ENCODE peak calls at places on chromosomes 11 and 22, in eight cellular contexts. D is smooth muscle cell of the brain vasculature; I is HFF-Myc; B is astrocyte of the spinal cord; G is heart left ventricle; P is activated CD4-positive, alpha-beta T cell treated with anti-CD3 and anti-CD28 coated beads for 1 hour; L is LHCN-M2; N is GM12891. M is an unnamed sample.

GRCh38 chr11:84524422-84525051 is 1102.6 kb downstream of the DLG2 start:
- DNase-seq in L (peak; percentile 2), I (no peak), P (no peak), D (no peak), B (peak; percentile 41), G (no peak), N (no peak), M (peak; percentile 50)

GRCh38 chr11:94768602-94769511 is 701 bp downstream of the AMOTL1 start:
- DNase-seq in B (peak; percentile 46), L (no peak), D (no peak), I (no peak), P (no peak), G (peak; percentile 68), N (peak; percentile 18), M (peak; percentile 41)

GRCh38 chr22:37033605-37034430 is 14.3 kb downstream of the MPST start:
- DNase-seq in B (no peak), I (no peak), G (no peak), P (no peak), L (no peak), N (no peak), D (no peak), M (no peak)

GRCh38 chr22:20580179-20580578 is 72.8 kb downstream of the MED15 start:
- DNase-seq in N (no peak), P (no peak), I (no peak), L (no peak), B (no peak), D (no peak), G (no peak), M (no peak)

GRCh38 chr11:30960387-30960992 is 374.3 kb upstream of the MPPED2 start:
- DNase-seq in L (peak; percentile 60), N (no peak), G (no peak), P (no peak), D (no peak), B (peak; percentile 54), I (no peak), M (peak; percentile 86)

GRCh38 chr11:121721961-121722360 is 269.2 kb upstream of the SORL1-AS1 start:
- DNase-seq in L (no peak), G (no peak), I (no peak), B (no peak), D (no peak), N (no peak), P (no peak), M (no peak)

GRCh38 chr11:65381721-65382035 is 768 bp downstream of the SLC25A45 start:
- DNase-seq in I (no peak), D (no peak), N (no peak), G (peak; percentile 68), P (no peak), B (peak; percentile 73), L (peak; percentile 49), M (peak; percentile 52)

GRCh38 chr22:44261861-44262595 is 50.7 kb downstream of the SHISAL1 start:
- DNase-seq in B (no peak), G (peak; percentile 47), D (no peak), P (no peak), N (no peak), L (no peak), I (no peak), M (peak; percentile 76)

GRCh38 chr11:1054143-1055108 is 17.9 kb upstream of the MUC6 start:
- DNase-seq in G (no peak), N (no peak), D (no peak), P (no peak), B (no peak), L (peak; percentile 12), I (peak; percentile 14), M (no peak)

GRCh38 chr11:35099278-35100018 is 39.5 kb upstream of the CD44 start:
- DNase-seq in I (no peak), D (no peak), G (no peak), B (peak; percentile 75), L (peak; percentile 90), P (no peak), N (no peak), M (peak; percentile 29)

GRCh38 chr11:27201454-27202302 is 161.1 kb downstream of the BBOX1 start:
- DNase-seq in G (peak; percentile 63), L (peak; percentile 75), P (no peak), D (no peak), I (peak; percentile 89), N (no peak), B (peak; percentile 77), M (peak; percentile 99)

GRCh38 chr11:95297680-95298452 is 66.9 kb upstream of the SESN3 start:
- DNase-seq in G (no peak), D (no peak), N (no peak), P (no peak), L (no peak), I (no peak), B (no peak), M (no peak)

GRCh38 chr11:112016765-112017356 is 8.3 kb upstream of the DLAT start:
- DNase-seq in D (no peak), I (no peak), G (no peak), L (peak; percentile 62), P (no peak), N (no peak), B (no peak), M (peak; percentile 90)

GRCh38 chr11:66863428-66864125 is 6.7 kb downstream of the LRFN4 start:
- DNase-seq in B (no peak), I (no peak), D (no peak), L (no peak), P (no peak), G (no peak), N (no peak), M (no peak)

GRCh38 chr11:13120691-13121090 is 111.6 kb downstream of the RASSF10 start:
- DNase-seq in I (peak; percentile 33), B (peak; percentile 75), L (peak; percentile 48), N (no peak), G (no peak), P (no peak), D (no peak), M (peak; percentile 3)

GRCh38 chr22:23242473-23243001 is 62.2 kb downstream of the BCR start:
- DNase-seq in P (no peak), G (no peak), I (no peak), L (no peak), D (no peak), B (peak; percentile 71), N (no peak), M (peak; percentile 89)

GRCh38 chr11:13962562-13963168 is at the start of gene SPON1:
- DNase-seq in B (peak; percentile 25), N (peak; percentile 30), I (no peak), L (no peak), G (peak; percentile 29), D (no peak), P (peak; percentile 31), M (peak; percentile 12)

GRCh38 chr11:62508336-62509058 is 38.1 kb downstream of the AHNAK start:
- DNase-seq in N (no peak), I (no peak), P (no peak), L (peak; percentile 74), D (no peak), B (peak; percentile 64), G (peak; percentile 82), M (peak; percentile 65)

GRCh38 chr11:29395555-29396072 is 621.2 kb downstream of the KCNA4 start:
- DNase-seq in B (no peak), N (no peak), D (no peak), P (no peak), G (no peak), L (no peak), I (no peak), M (no peak)

GRCh38 chr22:42269407-42270177 is 861 bp downstream of the TCF20 start:
- DNase-seq in D (no peak), N (peak; percentile 83), I (no peak), P (peak; percentile 47), L (peak; percentile 8), G (peak; percentile 45), B (no peak), M (no peak)

GRCh38 chr22:37259540-37260029 is 15.5 kb upstream of the RAC2 start:
- DNase-seq in D (no peak), N (no peak), G (no peak), P (no peak), L (peak; percentile 38), I (no peak), B (peak; percentile 52), M (peak; percentile 75)

GRCh38 chr22:33330534-33330933 is 272.4 kb upstream of the SYN3 start:
- DNase-seq in N (no peak), L (no peak), P (no peak), I (no peak), D (no peak), B (no peak), G (no peak), M (no peak)

GRCh38 chr22:22548349-22548716 is 10.7 kb downstream of the PRAME start:
- DNase-seq in N (no peak), B (no peak), L (no peak), P (no peak), I (no peak), G (no peak), D (no peak), M (no peak)

GRCh38 chr22:24433001-24433867 is 5.8 kb downstream of the ADORA2A start:
- DNase-seq in I (no peak), N (no peak), B (no peak), D (no peak), L (no peak), P (no peak), G (no peak), M (no peak)

GRCh38 chr22:28923826-28924732 is 40.7 kb downstream of the ZNRF3 start:
- DNase-seq in P (no peak), G (no peak), N (no peak), L (no peak), I (no peak), B (no peak), D (no peak), M (no peak)

GRCh38 chr11:70799386-70799785 is 401.1 kb downstream of the CTTN start:
- DNase-seq in D (no peak), L (peak; percentile 14), I (no peak), B (peak; percentile 83), G (no peak), P (no peak), N (no peak), M (no peak)